ENCODE peak calls at places on chromosomes 3 and 15, in ten cellular contexts. I, D, S, K, P, M, A, W, N and J are unnamed samples.

GRCh38 chr3:13587442-13587841 is 38.5 kb downstream of the FBLN2 start:
- DNase-seq in S (no peak), M (no peak), I (no peak), N (no peak), K (no peak), P (no peak), D (no peak), W (no peak), A (no peak), J (no peak)

GRCh38 chr3:99286266-99286845 is 352.0 kb upstream of the COL8A1 start:
- DNase-seq in N (no peak), P (no peak), D (no peak), W (peak; percentile 3), S (no peak), A (no peak), K (peak; percentile 28), I (no peak), M (peak; percentile 66), J (no peak)

GRCh38 chr3:87805670-87806069 is 253.1 kb downstream of the CGGBP1 start:
- DNase-seq in N (no peak), S (no peak), D (no peak), M (no peak), W (no peak), P (no peak), K (no peak), A (no peak), I (no peak), J (no peak)

GRCh38 chr3:113649169-113649833 is 47.1 kb downstream of the USF3 start:
- DNase-seq in M (no peak), W (no peak), A (no peak), P (no peak), D (no peak), S (no peak), K (no peak), N (no peak), I (no peak), J (no peak)

GRCh38 chr3:112459750-112460149 is 39.5 kb downstream of the BTLA start:
- DNase-seq in A (peak; percentile 8), S (no peak), W (no peak), P (no peak), K (no peak), M (no peak), I (no peak), N (no peak), D (no peak), J (no peak)

GRCh38 chr3:158107508-158108095 is 1.4 kb upstream of the SHOX2 start:
- DNase-seq in K (no peak), S (no peak), W (no peak), P (no peak), A (no peak), M (no peak), D (no peak), N (no peak), I (no peak), J (no peak)

GRCh38 chr15:24955549-24955929 is 752 bp downstream of the SNRPN start:
- DNase-seq in I (no peak), K (peak; percentile 19), S (peak; percentile 36), W (no peak), D (no peak), N (no peak), A (peak; percentile 4), P (no peak), M (no peak), J (no peak)

GRCh38 chr3:48851407-48851806 is 3.7 kb upstream of the PRKAR2A start:
- DNase-seq in P (no peak), K (peak; percentile 49), M (no peak), N (peak; percentile 38), S (no peak), D (no peak), A (no peak), W (peak; percentile 11), I (no peak), J (no peak)

GRCh38 chr15:57149196-57149595 is 227.1 kb upstream of the CGNL1 start:
- DNase-seq in D (no peak), N (peak; percentile 48), S (no peak), I (no peak), W (peak; percentile 12), A (no peak), M (no peak), P (no peak), K (peak; percentile 86), J (no peak)

GRCh38 chr3:317012-317411 is 120.4 kb downstream of the CHL1 start:
- DNase-seq in S (no peak), I (no peak), N (no peak), D (no peak), W (no peak), K (no peak), A (no peak), M (no peak), P (no peak), J (no peak)

GRCh38 chr15:38874464-38874863 is 309.9 kb upstream of the RASGRP1 start:
- DNase-seq in A (no peak), P (peak; percentile 66), N (no peak), S (no peak), W (no peak), I (no peak), D (no peak), M (no peak), K (no peak), J (no peak)

GRCh38 chr15:38514601-38515000 is 50.0 kb downstream of the RASGRP1 start:
- DNase-seq in S (no peak), I (no peak), K (no peak), A (no peak), P (no peak), W (no peak), N (no peak), D (no peak), M (no peak), J (no peak)

GRCh38 chr3:9147215-9147895 is 102.1 kb downstream of the SRGAP3 start:
- DNase-seq in M (no peak), S (no peak), N (no peak), A (no peak), P (no peak), W (no peak), K (no peak), D (no peak), I (no peak), J (no peak)

GRCh38 chr3:195042741-195043611 is 228.0 kb downstream of the XXYLT1 start:
- DNase-seq in I (no peak), A (no peak), M (no peak), D (no peak), S (no peak), N (no peak), W (no peak), P (no peak), K (no peak), J (no peak)

GRCh38 chr3:165259518-165260193 is 63.5 kb upstream of the SLITRK3 start:
- DNase-seq in M (no peak), N (no peak), S (no peak), W (no peak), I (no peak), P (no peak), A (no peak), D (no peak), K (no peak), J (peak; percentile 1)

GRCh38 chr3:49165771-49166751 is at the start of gene CCDC71:
- DNase-seq in A (peak; percentile 85), M (peak; percentile 14), D (no peak), K (peak; percentile 81), S (peak; percentile 87), P (peak; percentile 23), W (peak; percentile 14), I (peak; percentile 72), N (peak; percentile 33), J (peak; percentile 91)